ENCODE peak calls at places on chromosomes 5 and 9, in nine cellular contexts. G is left ventricle myocardium inferior, R is testis, T is ovary, L is tibial artery, M is lower leg skin, A is kidney, H is psoas muscle, U is kidney epithelial cell. P is an unnamed sample.

GRCh38 chr9:36686471-36686870 is 113.8 kb downstream of the MELK start:
- DNase-seq in G (no peak), L (no peak), A (no peak), H (no peak), T (no peak), U (no peak), M (no peak), R (no peak), P (no peak)

GRCh38 chr5:76030343-76030742 is 52.8 kb upstream of the SV2C start:
- DNase-seq in U (no peak), R (no peak), A (no peak), G (no peak), H (no peak), L (no peak), T (no peak), M (no peak), P (no peak)

GRCh38 chr5:135127604-135128240 is 93.7 kb upstream of the PITX1 start:
- DNase-seq in R (no peak), T (no peak), L (no peak), G (no peak), A (peak; percentile 61), H (no peak), U (no peak), M (no peak), P (no peak)

GRCh38 chr9:36204906-36205547 is 14.3 kb downstream of the CLTA start:
- DNase-seq in R (peak; percentile 46), H (no peak), T (no peak), G (no peak), M (no peak), A (no peak), U (no peak), L (no peak), P (no peak)

GRCh38 chr5:43078956-43079355 is 38.8 kb upstream of the ANXA2R start:
- DNase-seq in A (no peak), G (no peak), H (no peak), M (no peak), T (no peak), U (no peak), R (no peak), L (no peak), P (no peak)

GRCh38 chr5:113031132-113031531 is 54.5 kb downstream of the DCP2 start:
- DNase-seq in H (no peak), G (no peak), M (no peak), R (no peak), U (no peak), A (no peak), L (no peak), T (no peak), P (no peak)

GRCh38 chr9:93154293-93154903 is 20.3 kb upstream of the NINJ1 start:
- DNase-seq in M (no peak), A (no peak), U (no peak), T (no peak), R (peak; percentile 63), L (no peak), G (no peak), H (no peak), P (peak; percentile 61)

GRCh38 chr9:93523518-93524144 is 52.8 kb upstream of the PHF2 start:
- DNase-seq in M (no peak), A (no peak), T (no peak), U (no peak), R (no peak), H (no peak), L (no peak), G (no peak), P (no peak)

GRCh38 chr9:97237951-97238851 is 69.3 kb upstream of the CCDC180 start:
- DNase-seq in A (peak; percentile 94), L (peak; percentile 90), T (peak; percentile 89), G (peak; percentile 82), H (peak; percentile 74), R (peak; percentile 94), U (peak; percentile 66), M (peak; percentile 78), P (peak; percentile 81)

DNA sequence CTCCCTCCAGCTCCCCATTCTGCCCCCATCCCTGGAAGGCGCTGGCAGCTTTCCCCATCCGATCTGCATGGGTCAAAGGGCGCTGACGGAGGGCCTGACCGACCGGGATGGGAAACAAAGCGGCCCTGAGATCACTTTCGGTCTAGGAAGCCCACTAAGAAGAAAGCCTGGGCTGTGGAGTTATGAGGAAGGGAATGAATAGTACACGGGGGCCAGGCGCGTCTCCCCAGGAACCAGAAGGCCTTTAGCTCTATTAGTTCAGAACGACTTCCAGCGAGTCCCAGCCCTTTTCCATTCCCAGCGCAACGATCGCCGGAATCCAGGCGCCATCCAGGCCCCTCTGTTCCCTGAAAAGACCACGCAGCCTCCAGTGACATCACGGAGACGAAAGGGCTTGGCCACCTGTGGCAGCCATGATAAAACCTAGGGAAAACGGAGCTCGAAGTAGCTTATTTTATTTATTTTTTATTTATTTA is 70.1 kb upstream of the CCDC180 start:
- DNase-seq in L (no peak), U (no peak), T (peak; percentile 45), G (no peak), R (no peak), A (no peak), M (no peak), H (no peak), P (no peak)
- H3K4me3 ChIP-seq in L (peak overlapping the region; percentile 68), U (peak overlapping the region; percentile 7), T (peak overlapping the region; percentile 46), G (peak overlapping the region; percentile 76), R (peak overlapping the region; percentile 61), A (no peak overlapping the region), M (no peak overlapping the region), H (peak overlapping the region; percentile 71), P (peak overlapping the region; percentile 47)

GRCh38 chr5:133968057-133968993 is at the start of gene C5orf15:
- DNase-seq in U (peak; percentile 91), H (peak; percentile 95), L (peak; percentile 98), R (peak; percentile 99), T (peak; percentile 96), M (peak; percentile 95), A (peak; percentile 99), G (peak; percentile 97), P (peak; percentile 93)

GRCh38 chr5:133970325-133970671 is 1.9 kb upstream of the C5orf15 start:
- DNase-seq in U (no peak), G (no peak), T (no peak), H (no peak), L (no peak), A (no peak), M (no peak), R (no peak), P (no peak)

GRCh38 chr5:133967715-133968056 is 739 bp downstream of the C5orf15 start:
- DNase-seq in M (no peak), H (no peak), L (no peak), U (no peak), A (no peak), G (no peak), R (no peak), T (no peak), P (no peak)

GRCh38 chr5:133967124-133967523 is 1.3 kb downstream of the C5orf15 start:
- DNase-seq in M (no peak), A (no peak), H (no peak), G (no peak), R (no peak), T (no peak), U (no peak), L (no peak), P (no peak)

GRCh38 chr5:133969654-133970324 is 1.4 kb upstream of the C5orf15 start:
- DNase-seq in L (no peak), H (no peak), U (peak; percentile 52), T (no peak), R (no peak), G (no peak), A (no peak), M (no peak), P (no peak)
- H3K4me3 ChIP-seq in L (no peak overlapping the region), H (peak overlapping the region; percentile 85), U (no peak overlapping the region), T (no peak overlapping the region), R (no peak overlapping the region), G (no peak overlapping the region), A (no peak overlapping the region), M (no peak overlapping the region), P (peak overlapping the region; percentile 70)

DNA sequence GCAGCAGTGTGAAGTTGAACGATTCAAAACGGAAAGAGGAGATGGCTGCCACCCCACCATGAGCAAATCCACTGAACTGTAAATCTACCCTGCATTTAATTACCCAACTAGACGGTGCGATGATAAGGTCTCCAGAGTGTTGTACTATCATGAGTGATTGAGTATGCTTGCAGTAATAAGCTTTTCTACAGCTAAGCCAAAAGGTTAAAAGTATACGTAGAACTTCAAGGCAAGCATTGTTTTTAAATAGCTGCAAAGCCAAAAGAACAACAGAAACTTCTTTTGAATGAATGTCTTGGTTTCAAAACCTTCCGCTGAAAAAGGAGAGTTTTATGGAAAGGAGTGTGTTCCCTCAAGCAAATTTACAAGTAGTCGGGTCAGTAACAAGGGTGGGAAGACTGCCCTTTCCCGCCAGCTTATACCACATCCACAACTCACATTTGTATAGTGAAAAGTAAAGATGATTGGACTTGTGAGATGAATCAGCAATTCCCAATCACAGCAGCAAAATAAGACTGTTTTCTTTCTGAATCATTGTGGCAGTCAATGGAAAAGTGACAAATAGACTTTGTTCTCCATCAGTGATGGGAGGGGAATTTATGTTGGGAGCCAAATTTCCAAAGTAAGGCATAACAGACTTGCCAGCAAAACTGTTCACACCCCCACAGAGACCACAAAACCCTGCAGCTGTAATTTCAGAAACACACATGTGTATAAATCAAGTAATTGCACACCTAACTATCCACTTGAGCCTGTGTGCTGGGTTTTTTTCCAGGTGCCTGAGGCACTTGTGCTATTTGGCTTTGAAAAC is 407.8 kb upstream of the GRAMD2B start:
- DNase-seq in M (no peak), T (no peak), H (no peak), A (no peak), G (no peak), U (peak; percentile 34), R (no peak), L (no peak), P (no peak)
- H3K4me3 ChIP-seq in M (no peak overlapping the region), T (no peak overlapping the region), H (no peak overlapping the region), A (peak overlapping the region; percentile 33), G (no peak overlapping the region), U (no peak overlapping the region), R (no peak overlapping the region), L (no peak overlapping the region), P (no peak overlapping the region)

GRCh38 chr5:157575096-157575872 is at the start of gene ADAM19:
- DNase-seq in T (peak; percentile 80), R (peak; percentile 37), L (peak; percentile 76), G (peak; percentile 57), U (no peak), A (peak; percentile 86), M (no peak), H (peak; percentile 56), P (peak; percentile 70)

GRCh38 chr5:157574456-157575095 is 999 bp downstream of the ADAM19 start:
- DNase-seq in U (no peak), H (peak; percentile 46), L (peak; percentile 76), G (no peak), T (peak; percentile 54), R (no peak), A (peak; percentile 68), M (no peak), P (no peak)

GRCh38 chr5:157576678-157577077 is 1.1 kb upstream of the ADAM19 start:
- DNase-seq in L (no peak), M (no peak), H (no peak), U (no peak), A (no peak), G (no peak), T (no peak), R (no peak), P (no peak)

GRCh38 chr5:157581870-157582269 is 6.3 kb upstream of the ADAM19 start:
- DNase-seq in M (no peak), G (no peak), H (no peak), R (no peak), U (no peak), T (no peak), L (no peak), A (no peak), P (no peak)

DNA sequence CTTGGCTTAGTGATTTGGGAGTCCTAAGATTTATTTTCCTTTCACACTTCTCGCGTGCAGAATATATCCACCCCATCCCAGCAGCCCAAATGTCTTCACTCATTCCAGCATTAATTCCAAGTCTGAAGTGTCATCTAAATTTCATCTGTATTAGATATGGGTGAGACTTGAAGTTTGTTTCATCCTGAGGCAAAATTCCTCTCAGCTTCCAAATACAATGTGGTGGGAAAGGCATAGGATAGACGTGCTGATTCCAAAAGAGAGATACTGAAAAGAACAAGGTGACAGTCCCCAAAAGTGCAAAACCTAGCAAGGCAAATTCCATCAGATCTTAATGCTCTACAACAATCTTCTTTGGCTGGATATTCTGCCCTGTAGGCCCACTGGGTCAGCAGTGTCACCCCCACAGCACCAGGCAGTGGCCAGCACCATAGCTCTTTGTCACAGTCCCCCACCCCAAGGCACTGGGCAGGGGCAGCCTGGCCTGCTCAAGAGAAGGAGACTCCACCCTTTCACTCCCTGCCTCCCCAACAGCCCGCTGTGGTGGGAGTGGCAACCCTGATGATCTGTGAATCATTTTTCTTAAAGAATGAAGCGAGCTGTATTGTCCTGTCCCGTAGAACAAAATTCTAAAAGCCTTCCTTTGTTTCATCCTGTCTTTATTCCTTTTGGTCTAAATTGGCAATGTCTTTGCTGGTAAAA is 2.7 kb upstream of the ADAM19 start:
- DNase-seq in M (no peak), L (no peak), R (no peak), A (no peak), H (no peak), T (no peak), G (no peak), U (no peak), P (no peak)
- H3K4me3 ChIP-seq in M (no peak overlapping the region), L (no peak overlapping the region), R (no peak overlapping the region), A (no peak overlapping the region), H (no peak overlapping the region), T (no peak overlapping the region), G (no peak overlapping the region), U (no peak overlapping the region), P (no peak overlapping the region)

P was measured in DND-41.